ENCODE peak calls at places on chromosome X, in seven cellular contexts. E is RWPE2; B is uterus; D is colonic mucosa; X is ascending aorta; K is CD8-positive, alpha-beta memory T cell; R is right atrium auricular region. U is an unnamed sample.

GRCh38 chrX:78514852-78515251 is 144.3 kb downstream of the RTL3 start:
- DNase-seq in E (no peak), B (no peak), D (no peak), X (no peak), K (no peak), R (no peak), U (no peak)

GRCh38 chrX:15416133-15416993 is 32.1 kb upstream of the VEGFD start:
- DNase-seq in E (no peak), B (no peak), D (no peak), X (no peak), K (no peak), R (no peak), U (no peak)

GRCh38 chrX:91434351-91435168 is at the start of gene PABPC5:
- DNase-seq in E (no peak), B (peak; percentile 81), D (peak; percentile 31), X (peak; percentile 14), K (no peak), R (peak; percentile 82), U (peak; percentile 72)

GRCh38 chrX:72554448-72555140 is 18.0 kb downstream of the HDAC8 start:
- DNase-seq in E (peak; percentile 69), B (no peak), D (peak; percentile 36), X (no peak), K (no peak), R (no peak), U (no peak)

GRCh38 chrX:9765737-9766098 is at the start of gene GPR143:
- DNase-seq in E (no peak), B (no peak), D (no peak), X (no peak), K (no peak), R (no peak), U (no peak)

GRCh38 chrX:118420462-118420861 is 74.6 kb downstream of the WDR44 start:
- DNase-seq in E (no peak), B (no peak), D (no peak), X (no peak), K (no peak), R (no peak), U (no peak)

GRCh38 chrX:39740078-39740477 is 357.7 kb downstream of the BCOR start:
- DNase-seq in E (no peak), B (no peak), D (no peak), X (no peak), K (no peak), R (no peak), U (no peak)

GRCh38 chrX:13094780-13095425 is 50.5 kb upstream of the FAM9C start:
- DNase-seq in E (no peak), B (no peak), D (no peak), X (no peak), K (no peak), R (no peak), U (no peak)

GRCh38 chrX:23742174-23742692 is 843 bp downstream of the ACOT9 start:
- DNase-seq in E (no peak), B (peak; percentile 51), D (peak; percentile 35), X (no peak), K (no peak), R (peak; percentile 61), U (no peak)

GRCh38 chrX:107713205-107714195 is 62.1 kb downstream of the TSC22D3 start:
- DNase-seq in E (no peak), B (no peak), D (no peak), X (no peak), K (no peak), R (no peak), U (no peak)
- H3K27ac ChIP-seq in E (peak overlapping the region; percentile 77), B (peak overlapping the region; percentile 96), D (peak overlapping the region; percentile 22), X (peak overlapping the region; percentile 97), K (peak overlapping the region; percentile 99), R (peak overlapping the region; percentile 93), U (peak overlapping the region; percentile 8)

GRCh38 chrX:155028749-155029360 is 2.2 kb downstream of the FUNDC2 start:
- DNase-seq in E (no peak), B (no peak), D (peak; percentile 23), X (no peak), K (no peak), R (no peak), U (no peak)
- H3K27ac ChIP-seq in E (no peak overlapping the region), B (peak overlapping the region; percentile 93), D (peak overlapping the region; percentile 96), X (peak overlapping the region; percentile 96), K (peak overlapping the region; percentile 90), R (peak overlapping the region; percentile 96), U (no peak overlapping the region)

DNA sequence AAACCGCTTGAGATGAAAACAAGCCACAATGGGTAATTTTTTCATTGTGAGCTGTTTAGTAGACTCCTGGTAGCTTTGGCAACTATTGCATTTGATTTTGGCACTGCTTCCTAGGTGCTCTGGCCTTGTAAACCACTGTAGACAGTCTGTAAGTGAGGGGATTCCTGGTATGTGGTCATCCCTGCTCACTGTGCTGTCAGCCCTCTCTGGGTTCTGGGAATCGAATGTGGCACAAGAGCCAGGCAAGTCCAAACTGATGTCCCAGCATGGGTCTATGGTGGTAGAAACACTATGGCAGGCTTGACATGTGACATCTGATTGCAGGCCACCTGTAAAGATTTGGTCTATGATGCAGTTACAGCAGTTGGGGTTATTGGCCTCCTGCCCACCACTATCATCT is 2.5 kb downstream of the USP51 start:
- DNase-seq in E (no peak), B (no peak), D (no peak), X (no peak), K (no peak), R (no peak), U (peak; percentile 1)
- H3K27ac ChIP-seq in E (no peak overlapping the region), B (no peak overlapping the region), D (no peak overlapping the region), X (no peak overlapping the region), K (no peak overlapping the region), R (no peak overlapping the region), U (peak overlapping the region; percentile 69)

GRCh38 chrX:115602729-115603389 is 41.9 kb downstream of the PLS3 start:
- DNase-seq in E (no peak), B (no peak), D (no peak), X (no peak), K (no peak), R (no peak), U (no peak)

GRCh38 chrX:115602308-115602707 is 41.3 kb downstream of the PLS3 start:
- DNase-seq in E (no peak), B (no peak), D (no peak), X (no peak), K (no peak), R (no peak), U (no peak)

GRCh38 chrX:115603534-115604074 is 42.6 kb downstream of the PLS3 start:
- DNase-seq in E (no peak), B (no peak), D (no peak), X (no peak), K (no peak), R (no peak), U (no peak)

GRCh38 chrX:115609621-115610020 is 48.6 kb downstream of the PLS3 start:
- DNase-seq in E (no peak), B (no peak), D (no peak), X (no peak), K (no peak), R (no peak), U (no peak)

DNA sequence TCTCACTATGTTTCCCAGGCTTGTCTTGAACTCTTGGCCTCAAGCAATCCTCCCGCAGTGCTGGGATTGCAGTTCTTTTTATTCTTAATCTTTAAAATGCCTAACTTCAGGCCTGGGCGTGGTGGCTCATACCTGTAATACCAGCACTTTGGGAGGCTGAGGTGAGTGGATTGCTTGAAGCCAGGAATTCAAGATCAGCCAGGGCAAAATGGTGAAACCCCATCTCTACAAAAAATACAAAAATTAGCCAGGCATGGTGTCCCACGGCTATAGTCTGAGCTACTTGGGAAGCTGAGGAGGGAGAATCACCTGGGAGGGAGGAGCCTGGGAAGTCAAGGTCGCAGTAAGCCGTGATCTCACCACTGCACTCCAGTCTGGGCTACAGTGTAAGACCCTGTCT is 45.9 kb downstream of the PLS3 start:
- DNase-seq in E (no peak), B (no peak), D (no peak), X (no peak), K (no peak), R (no peak), U (no peak)
- H3K27ac ChIP-seq in E (no peak overlapping the region), B (peak overlapping the region; percentile 52), D (no peak overlapping the region), X (peak overlapping the region; percentile 53), K (no peak overlapping the region), R (no peak overlapping the region), U (no peak overlapping the region)

GRCh38 chrX:123905334-123905733 is 45.5 kb downstream of the XIAP start:
- DNase-seq in E (no peak), B (no peak), D (no peak), X (no peak), K (no peak), R (no peak), U (no peak)
- H3K27ac ChIP-seq in E (no peak overlapping the region), B (no peak overlapping the region), D (peak overlapping the region; percentile 8), X (no peak overlapping the region), K (no peak overlapping the region), R (no peak overlapping the region), U (no peak overlapping the region)

GRCh38 chrX:64202808-64203320 is 2.6 kb downstream of the AMER1 start:
- DNase-seq in E (no peak), B (no peak), D (no peak), X (no peak), K (no peak), R (no peak), U (no peak)

GRCh38 chrX:64205735-64206491 is 405 bp upstream of the AMER1 start:
- DNase-seq in E (peak; percentile 88), B (peak; percentile 95), D (peak; percentile 93), X (peak; percentile 85), K (peak; percentile 73), R (peak; percentile 95), U (peak; percentile 74)

GRCh38 chrX:64204701-64205440 is 637 bp downstream of the AMER1 start:
- DNase-seq in E (no peak), B (peak; percentile 24), D (peak; percentile 31), X (no peak), K (peak; percentile 2), R (no peak), U (peak; percentile 21)

GRCh38 chrX:64205441-64205734 is at the start of gene AMER1:
- DNase-seq in E (no peak), B (no peak), D (no peak), X (no peak), K (no peak), R (no peak), U (no peak)

DNA sequence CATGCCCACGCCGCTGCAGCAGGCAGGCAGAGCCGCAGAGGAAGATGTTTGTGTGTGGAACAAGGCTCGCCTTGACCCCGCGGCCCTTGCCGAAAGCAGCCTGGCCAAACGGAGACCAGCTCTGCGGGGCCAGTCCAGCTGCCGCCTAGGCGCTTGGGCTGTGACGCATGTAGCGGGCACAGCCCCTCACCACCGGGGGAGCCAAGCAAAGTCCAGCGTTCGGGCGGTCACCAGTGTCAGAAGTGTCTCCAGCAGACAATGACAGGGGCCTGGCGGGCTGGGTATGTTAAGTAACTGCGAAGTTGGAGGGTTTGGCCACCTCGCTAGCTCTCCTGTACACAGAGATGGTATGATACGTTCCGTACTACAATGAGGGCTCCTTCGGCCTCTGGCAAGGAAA is 1.3 kb downstream of the AMER1 start:
- DNase-seq in E (no peak), B (peak; percentile 16), D (peak; percentile 19), X (no peak), K (no peak), R (no peak), U (no peak)
- H3K27ac ChIP-seq in E (no peak overlapping the region), B (peak overlapping the region; percentile 86), D (peak overlapping the region; percentile 66), X (peak overlapping the region; percentile 87), K (no peak overlapping the region), R (peak overlapping the region; percentile 91), U (peak overlapping the region; percentile 70)